ENCODE peak calls at places on chromosomes 3 and 15, in seven cellular contexts. Z is left colon; V is activated T-cell treated with anti-CD3 and anti-CD28 coated beads, Interleukin-2, amount 50 U/mL, for 72 hours; P is EL; F is activated CD4-positive, alpha-beta T cell treated with anti-CD3 and anti-CD28 coated beads, Interleukin-2, amount 10 ng/mL, durations not matched to agents 24 days and 14 days; K is fibroblast of lung; D is GM19239. W is an unnamed sample.

GRCh38 chr3:134336587-134336986 is 37.7 kb downstream of the AMOTL2 start:
- DNase-seq in Z (no peak), V (no peak), P (peak; percentile 90), F (no peak), K (peak; percentile 83), D (no peak), W (no peak)

GRCh38 chr3:115081444-115081843 is 65.6 kb downstream of the ZBTB20 start:
- DNase-seq in Z (no peak), V (no peak), P (no peak), F (no peak), K (no peak), D (no peak), W (no peak)

GRCh38 chr3:8451696-8452095 is 49.9 kb upstream of the LMCD1 start:
- DNase-seq in Z (no peak), V (no peak), P (peak; percentile 74), F (no peak), K (no peak), D (no peak), W (no peak)

GRCh38 chr15:34241376-34242350 is 16.8 kb downstream of the EMC4 start:
- DNase-seq in Z (no peak), V (peak; percentile 29), P (peak; percentile 32), F (peak; percentile 80), K (peak; percentile 65), D (peak; percentile 17), W (peak; percentile 2)

GRCh38 chr3:169278092-169278491 is 385.4 kb downstream of the MECOM start:
- DNase-seq in Z (no peak), V (no peak), P (no peak), F (no peak), K (no peak), D (no peak), W (no peak)

GRCh38 chr3:41234823-41235722 is 35.8 kb downstream of the CTNNB1 start:
- DNase-seq in Z (no peak), V (no peak), P (no peak), F (peak; percentile 22), K (peak; percentile 66), D (no peak), W (no peak)

GRCh38 chr3:136194409-136195257 is 1.5 kb downstream of the MSL2 start:
- DNase-seq in Z (peak; percentile 66), V (peak; percentile 88), P (peak; percentile 32), F (peak; percentile 85), K (peak; percentile 33), D (no peak), W (no peak)

GRCh38 chr3:58356054-58356453 is 23.4 kb downstream of the PXK start:
- DNase-seq in Z (no peak), V (no peak), P (no peak), F (no peak), K (no peak), D (no peak), W (no peak)

GRCh38 chr3:183576487-183577107 is 21.1 kb upstream of the KLHL6 start:
- DNase-seq in Z (no peak), V (no peak), P (no peak), F (no peak), K (no peak), D (no peak), W (no peak)

GRCh38 chr15:91335702-91336101 is 235.6 kb downstream of the SV2B start:
- DNase-seq in Z (no peak), V (no peak), P (no peak), F (no peak), K (no peak), D (no peak), W (no peak)

GRCh38 chr3:43473737-43474136 is 148.1 kb downstream of the ANO10 start:
- DNase-seq in Z (no peak), V (no peak), P (no peak), F (no peak), K (no peak), D (no peak), W (no peak)

GRCh38 chr3:152574461-152575079 is 260.4 kb upstream of the P2RY1 start:
- DNase-seq in Z (peak; percentile 52), V (peak; percentile 29), P (peak; percentile 57), F (peak; percentile 68), K (peak; percentile 75), D (no peak), W (no peak)